ENCODE peak calls at places on chromosome 9, in eight cellular contexts. One of them, this sample, is unnamed.
A peak's percentile ranks its signal among the peaks of the same experiment; 100 is the strongest.

GRCh38 chr9:125025584-125025983 is 84.7 kb upstream of the GOLGA1 start:
- DNase-seq in NCI-H1694: no peak
- DNase-seq in ACHN: no peak
- DNase-seq in NCI-H1436: no peak
- DNase-seq in fibroblast of the conjunctiva: no peak
- DNase-seq in GM13976: no peak
- DNase-seq in smooth muscle cell of the brain vasculature: no peak
- DNase-seq in non-pigmented ciliary epithelial cell: no peak
- DNase-seq in this sample: no peak

GRCh38 chr9:20044686-20045085 is 255.8 kb upstream of the SLC24A2 start:
- DNase-seq in fibroblast of the conjunctiva: no peak
- DNase-seq in ACHN: peak; percentile 42
- DNase-seq in NCI-H1436: no peak
- DNase-seq in GM13976: no peak
- DNase-seq in smooth muscle cell of the brain vasculature: no peak
- DNase-seq in NCI-H1694: no peak
- DNase-seq in non-pigmented ciliary epithelial cell: peak; percentile 24
- DNase-seq in this sample: no peak

GRCh38 chr9:15999422-16000339 is 446.8 kb downstream of the CCDC171 start:
- DNase-seq in GM13976: no peak
- DNase-seq in NCI-H1694: no peak
- DNase-seq in NCI-H1436: no peak
- DNase-seq in ACHN: peak; percentile 65
- DNase-seq in non-pigmented ciliary epithelial cell: peak; percentile 96
- DNase-seq in fibroblast of the conjunctiva: peak; percentile 38
- DNase-seq in smooth muscle cell of the brain vasculature: peak; percentile 70
- DNase-seq in this sample: peak; percentile 79

GRCh38 chr9:85045271-85045670 is 375.7 kb downstream of the NTRK2 start:
- DNase-seq in non-pigmented ciliary epithelial cell: no peak
- DNase-seq in ACHN: no peak
- DNase-seq in smooth muscle cell of the brain vasculature: no peak
- DNase-seq in NCI-H1694: no peak
- DNase-seq in fibroblast of the conjunctiva: no peak
- DNase-seq in NCI-H1436: no peak
- DNase-seq in GM13976: no peak
- DNase-seq in this sample: no peak

GRCh38 chr9:86217076-86217475 is 42.4 kb downstream of the C9orf153 start:
- DNase-seq in NCI-H1694: no peak
- DNase-seq in non-pigmented ciliary epithelial cell: no peak
- DNase-seq in ACHN: no peak
- DNase-seq in smooth muscle cell of the brain vasculature: no peak
- DNase-seq in GM13976: no peak
- DNase-seq in NCI-H1436: no peak
- DNase-seq in fibroblast of the conjunctiva: no peak
- DNase-seq in this sample: no peak

GRCh38 chr9:38435526-38435925 is 11.3 kb upstream of the IGFBPL1 start:
- DNase-seq in NCI-H1694: no peak
- DNase-seq in ACHN: no peak
- DNase-seq in smooth muscle cell of the brain vasculature: no peak
- DNase-seq in fibroblast of the conjunctiva: no peak
- DNase-seq in GM13976: no peak
- DNase-seq in NCI-H1436: no peak
- DNase-seq in non-pigmented ciliary epithelial cell: no peak
- DNase-seq in this sample: no peak

GRCh38 chr9:7967851-7968250 is 168.3 kb upstream of the DMAC1 start:
- DNase-seq in GM13976: no peak
- DNase-seq in ACHN: no peak
- DNase-seq in NCI-H1436: no peak
- DNase-seq in non-pigmented ciliary epithelial cell: no peak
- DNase-seq in fibroblast of the conjunctiva: no peak
- DNase-seq in NCI-H1694: no peak
- DNase-seq in smooth muscle cell of the brain vasculature: no peak
- DNase-seq in this sample: no peak

GRCh38 chr9:36597412-36598178 is 24.9 kb downstream of the MELK start:
- DNase-seq in NCI-H1436: no peak
- DNase-seq in NCI-H1694: peak; percentile 9
- DNase-seq in GM13976: peak; percentile 47
- DNase-seq in ACHN: peak; percentile 56
- DNase-seq in smooth muscle cell of the brain vasculature: no peak
- DNase-seq in non-pigmented ciliary epithelial cell: no peak
- DNase-seq in fibroblast of the conjunctiva: peak; percentile 49
- DNase-seq in this sample: peak; percentile 28

GRCh38 chr9:2478421-2478820 is 143.2 kb upstream of the VLDLR start:
- DNase-seq in fibroblast of the conjunctiva: no peak
- DNase-seq in GM13976: no peak
- DNase-seq in NCI-H1436: no peak
- DNase-seq in non-pigmented ciliary epithelial cell: no peak
- DNase-seq in smooth muscle cell of the brain vasculature: no peak
- DNase-seq in NCI-H1694: no peak
- DNase-seq in ACHN: no peak
- DNase-seq in this sample: no peak

GRCh38 chr9:105401651-105402050 is 46.2 kb upstream of the FSD1L start:
- DNase-seq in ACHN: no peak
- DNase-seq in NCI-H1694: no peak
- DNase-seq in NCI-H1436: no peak
- DNase-seq in fibroblast of the conjunctiva: peak; percentile 17
- DNase-seq in smooth muscle cell of the brain vasculature: no peak
- DNase-seq in non-pigmented ciliary epithelial cell: peak; percentile 42
- DNase-seq in GM13976: no peak
- DNase-seq in this sample: no peak

GRCh38 chr9:92971121-92971520 is 23.8 kb downstream of the FGD3 start:
- DNase-seq in NCI-H1694: no peak
- DNase-seq in smooth muscle cell of the brain vasculature: no peak
- DNase-seq in GM13976: no peak
- DNase-seq in NCI-H1436: no peak
- DNase-seq in ACHN: no peak
- DNase-seq in fibroblast of the conjunctiva: no peak
- DNase-seq in non-pigmented ciliary epithelial cell: no peak
- DNase-seq in this sample: no peak

GRCh38 chr9:137115394-137116026 is 977 bp upstream of the DPP7 start:
- DNase-seq in NCI-H1694: no peak
- DNase-seq in GM13976: peak; percentile 21
- DNase-seq in ACHN: no peak
- DNase-seq in fibroblast of the conjunctiva: no peak
- DNase-seq in NCI-H1436: no peak
- DNase-seq in smooth muscle cell of the brain vasculature: no peak
- DNase-seq in non-pigmented ciliary epithelial cell: no peak
- DNase-seq in this sample: no peak

GRCh38 chr9:121350993-121351561 is 19.0 kb downstream of the STOM start:
- DNase-seq in smooth muscle cell of the brain vasculature: peak; percentile 84
- DNase-seq in GM13976: no peak
- DNase-seq in fibroblast of the conjunctiva: peak; percentile 97
- DNase-seq in NCI-H1436: no peak
- DNase-seq in NCI-H1694: peak; percentile 42
- DNase-seq in ACHN: peak; percentile 34
- DNase-seq in non-pigmented ciliary epithelial cell: peak; percentile 76
- DNase-seq in this sample: peak; percentile 84

GRCh38 chr9:130266236-130267098 is 907 bp downstream of the HMCN2 start:
- DNase-seq in NCI-H1694: no peak
- DNase-seq in GM13976: no peak
- DNase-seq in fibroblast of the conjunctiva: no peak
- DNase-seq in ACHN: no peak
- DNase-seq in NCI-H1436: no peak
- DNase-seq in smooth muscle cell of the brain vasculature: no peak
- DNase-seq in non-pigmented ciliary epithelial cell: no peak
- DNase-seq in this sample: no peak

GRCh38 chr9:137045294-137046093 is 483 bp downstream of the NPDC1 start:
- DNase-seq in GM13976: no peak
- DNase-seq in ACHN: peak; percentile 36
- DNase-seq in non-pigmented ciliary epithelial cell: no peak
- DNase-seq in smooth muscle cell of the brain vasculature: no peak
- DNase-seq in fibroblast of the conjunctiva: no peak
- DNase-seq in NCI-H1694: no peak
- DNase-seq in NCI-H1436: no peak
- DNase-seq in this sample: no peak

GRCh38 chr9:16121593-16121992 is 568.8 kb downstream of the CCDC171 start:
- DNase-seq in non-pigmented ciliary epithelial cell: no peak
- DNase-seq in GM13976: no peak
- DNase-seq in ACHN: no peak
- DNase-seq in NCI-H1694: no peak
- DNase-seq in smooth muscle cell of the brain vasculature: no peak
- DNase-seq in NCI-H1436: no peak
- DNase-seq in fibroblast of the conjunctiva: no peak
- DNase-seq in this sample: no peak

GRCh38 chr9:7086389-7086788 is 328.6 kb downstream of the KDM4C start:
- DNase-seq in smooth muscle cell of the brain vasculature: no peak
- DNase-seq in GM13976: no peak
- DNase-seq in NCI-H1694: no peak
- DNase-seq in NCI-H1436: no peak
- DNase-seq in fibroblast of the conjunctiva: no peak
- DNase-seq in non-pigmented ciliary epithelial cell: no peak
- DNase-seq in ACHN: no peak
- DNase-seq in this sample: no peak

GRCh38 chr9:78044189-78044588 is 12.6 kb upstream of the GNAQ start:
- DNase-seq in GM13976: no peak
- DNase-seq in non-pigmented ciliary epithelial cell: no peak
- DNase-seq in ACHN: no peak
- DNase-seq in smooth muscle cell of the brain vasculature: no peak
- DNase-seq in NCI-H1436: no peak
- DNase-seq in NCI-H1694: no peak
- DNase-seq in fibroblast of the conjunctiva: no peak
- DNase-seq in this sample: no peak

GRCh38 chr9:135050072-135050990 is 37.1 kb upstream of the OLFM1 start:
- DNase-seq in NCI-H1436: no peak
- DNase-seq in smooth muscle cell of the brain vasculature: no peak
- DNase-seq in NCI-H1694: no peak
- DNase-seq in ACHN: no peak
- DNase-seq in fibroblast of the conjunctiva: no peak
- DNase-seq in non-pigmented ciliary epithelial cell: no peak
- DNase-seq in GM13976: no peak
- DNase-seq in this sample: no peak

GRCh38 chr9:3750311-3750710 is 224.5 kb upstream of the RFX3 start:
- DNase-seq in smooth muscle cell of the brain vasculature: no peak
- DNase-seq in fibroblast of the conjunctiva: no peak
- DNase-seq in ACHN: peak; percentile 32
- DNase-seq in GM13976: no peak
- DNase-seq in non-pigmented ciliary epithelial cell: no peak
- DNase-seq in NCI-H1694: no peak
- DNase-seq in NCI-H1436: no peak
- DNase-seq in this sample: no peak

GRCh38 chr9:20032413-20033006 is 243.7 kb upstream of the SLC24A2 start:
- DNase-seq in NCI-H1694: no peak
- DNase-seq in fibroblast of the conjunctiva: no peak
- DNase-seq in ACHN: no peak
- DNase-seq in NCI-H1436: no peak
- DNase-seq in non-pigmented ciliary epithelial cell: no peak
- DNase-seq in smooth muscle cell of the brain vasculature: no peak
- DNase-seq in GM13976: no peak
- DNase-seq in this sample: no peak

GRCh38 chr9:137670391-137671195 is 51.8 kb downstream of the EHMT1 start:
- DNase-seq in non-pigmented ciliary epithelial cell: no peak
- DNase-seq in ACHN: no peak
- DNase-seq in smooth muscle cell of the brain vasculature: no peak
- DNase-seq in GM13976: no peak
- DNase-seq in fibroblast of the conjunctiva: no peak
- DNase-seq in NCI-H1694: no peak
- DNase-seq in NCI-H1436: no peak
- DNase-seq in this sample: no peak

GRCh38 chr9:129549684-129550083 is 71.2 kb downstream of the C9orf50 start:
- DNase-seq in GM13976: no peak
- DNase-seq in non-pigmented ciliary epithelial cell: no peak
- DNase-seq in NCI-H1436: no peak
- DNase-seq in smooth muscle cell of the brain vasculature: no peak
- DNase-seq in ACHN: no peak
- DNase-seq in NCI-H1694: no peak
- DNase-seq in fibroblast of the conjunctiva: no peak
- DNase-seq in this sample: no peak

GRCh38 chr9:72843525-72844439 is 109.1 kb downstream of the ALDH1A1 start:
- DNase-seq in fibroblast of the conjunctiva: no peak
- DNase-seq in non-pigmented ciliary epithelial cell: no peak
- DNase-seq in NCI-H1694: no peak
- DNase-seq in ACHN: peak; percentile 14
- DNase-seq in smooth muscle cell of the brain vasculature: no peak
- DNase-seq in GM13976: no peak
- DNase-seq in NCI-H1436: no peak
- DNase-seq in this sample: no peak

GRCh38 chr9:125902865-125903512 is 155.8 kb downstream of the PBX3 start:
- DNase-seq in NCI-H1436: peak; percentile 17
- DNase-seq in ACHN: no peak
- DNase-seq in fibroblast of the conjunctiva: no peak
- DNase-seq in non-pigmented ciliary epithelial cell: no peak
- DNase-seq in GM13976: no peak
- DNase-seq in smooth muscle cell of the brain vasculature: no peak
- DNase-seq in NCI-H1694: no peak
- DNase-seq in this sample: no peak

GRCh38 chr9:21491742-21492141 is 9.6 kb upstream of the IFNE start:
- DNase-seq in ACHN: no peak
- DNase-seq in fibroblast of the conjunctiva: no peak
- DNase-seq in non-pigmented ciliary epithelial cell: no peak
- DNase-seq in NCI-H1694: no peak
- DNase-seq in NCI-H1436: no peak
- DNase-seq in GM13976: no peak
- DNase-seq in smooth muscle cell of the brain vasculature: no peak
- DNase-seq in this sample: no peak

GRCh38 chr9:4301971-4302427 is 2.1 kb upstream of the GLIS3 start:
- DNase-seq in NCI-H1436: no peak
- DNase-seq in GM13976: no peak
- DNase-seq in smooth muscle cell of the brain vasculature: peak; percentile 77
- DNase-seq in NCI-H1694: no peak
- DNase-seq in fibroblast of the conjunctiva: peak; percentile 94
- DNase-seq in non-pigmented ciliary epithelial cell: no peak
- DNase-seq in ACHN: peak; percentile 73
- DNase-seq in this sample: peak; percentile 83

GRCh38 chr9:87497604-87498045 is at the start of gene DAPK1:
- DNase-seq in fibroblast of the conjunctiva: no peak
- DNase-seq in ACHN: peak; percentile 62
- DNase-seq in non-pigmented ciliary epithelial cell: no peak
- DNase-seq in NCI-H1694: no peak
- DNase-seq in smooth muscle cell of the brain vasculature: no peak
- DNase-seq in GM13976: peak; percentile 87
- DNase-seq in NCI-H1436: no peak
- DNase-seq in this sample: no peak

GRCh38 chr9:101371813-101372212 is 13.0 kb downstream of the BAAT start:
- DNase-seq in NCI-H1436: no peak
- DNase-seq in non-pigmented ciliary epithelial cell: no peak
- DNase-seq in GM13976: no peak
- DNase-seq in ACHN: no peak
- DNase-seq in NCI-H1694: no peak
- DNase-seq in smooth muscle cell of the brain vasculature: no peak
- DNase-seq in fibroblast of the conjunctiva: no peak
- DNase-seq in this sample: no peak

This sample was measured in AG09309.